ENCODE peak calls at places on chromosomes 6 and 20, in ten cellular contexts. One of them, this sample, is unnamed. For H3K9me3 and H3K4me1, the result is how much of the 10 kb centered on the place peaks cover.

GRCh38 chr6:168035098-168035660 is 37.7 kb downstream of the KIF25 start:
- DNase-seq in ovary: peak
- DNase-seq in GM23248: peak
- DNase-seq in IMR-90: peak
- DNase-seq in heart left ventricle: peak
- DNase-seq in right atrium auricular region: peak
- DNase-seq in spleen: peak
- DNase-seq in A549: peak
- DNase-seq in heart right ventricle: peak
- DNase-seq in SK-N-SH: peak
- DNase-seq in this sample: peak

GRCh38 chr6:42962502-42963178 is 2.1 kb downstream of the GNMT start:
- DNase-seq in ovary: no peak
- DNase-seq in GM23248: no peak
- DNase-seq in IMR-90: no peak
- DNase-seq in heart left ventricle: no peak
- DNase-seq in right atrium auricular region: no peak
- DNase-seq in spleen: peak
- DNase-seq in A549: no peak
- DNase-seq in heart right ventricle: no peak
- DNase-seq in SK-N-SH: no peak
- DNase-seq in this sample: no peak

GRCh38 chr6:148223424-148223842 is 119.2 kb upstream of the SASH1 start:
- DNase-seq in ovary: no peak
- DNase-seq in GM23248: peak
- DNase-seq in IMR-90: peak
- DNase-seq in heart left ventricle: no peak
- DNase-seq in right atrium auricular region: no peak
- DNase-seq in spleen: no peak
- DNase-seq in A549: no peak
- DNase-seq in heart right ventricle: no peak
- DNase-seq in SK-N-SH: no peak
- DNase-seq in this sample: peak

GRCh38 chr6:111975501-111975900 is 78.4 kb upstream of the CCN6 start:
- DNase-seq in ovary: no peak
- DNase-seq in GM23248: no peak
- DNase-seq in IMR-90: no peak
- DNase-seq in heart left ventricle: no peak
- DNase-seq in right atrium auricular region: no peak
- DNase-seq in spleen: no peak
- DNase-seq in A549: no peak
- DNase-seq in heart right ventricle: no peak
- DNase-seq in SK-N-SH: no peak
- DNase-seq in this sample: no peak

GRCh38 chr6:114342826-114343781 is at the start of gene HS3ST5:
- DNase-seq in ovary: no peak
- DNase-seq in GM23248: peak
- DNase-seq in IMR-90: peak
- DNase-seq in heart left ventricle: peak
- DNase-seq in right atrium auricular region: no peak
- DNase-seq in spleen: peak
- DNase-seq in A549: peak
- DNase-seq in heart right ventricle: peak
- DNase-seq in SK-N-SH: peak
- DNase-seq in this sample: peak

GRCh38 chr6:159878341-159878740 is 12.4 kb upstream of the MAS1 start:
- DNase-seq in ovary: no peak
- DNase-seq in GM23248: no peak
- DNase-seq in IMR-90: no peak
- DNase-seq in heart left ventricle: no peak
- DNase-seq in right atrium auricular region: no peak
- DNase-seq in spleen: no peak
- DNase-seq in A549: no peak
- DNase-seq in heart right ventricle: no peak
- DNase-seq in SK-N-SH: no peak
- DNase-seq in this sample: no peak

GRCh38 chr20:37356961-37357371 is 11.0 kb downstream of the SRC start:
- DNase-seq in ovary: peak
- DNase-seq in GM23248: no peak
- DNase-seq in IMR-90: no peak
- DNase-seq in heart left ventricle: no peak
- DNase-seq in right atrium auricular region: no peak
- DNase-seq in spleen: peak
- DNase-seq in A549: no peak
- DNase-seq in heart right ventricle: no peak
- DNase-seq in SK-N-SH: peak
- DNase-seq in this sample: no peak

GRCh38 chr20:51386586-51386985 is 155.9 kb downstream of the NFATC2 start:
- DNase-seq in ovary: no peak
- DNase-seq in GM23248: no peak
- DNase-seq in IMR-90: no peak
- DNase-seq in heart left ventricle: no peak
- DNase-seq in right atrium auricular region: no peak
- DNase-seq in spleen: peak
- DNase-seq in A549: no peak
- DNase-seq in heart right ventricle: no peak
- DNase-seq in SK-N-SH: no peak
- DNase-seq in this sample: no peak

GRCh38 chr20:51650685-51651134 is 108.2 kb upstream of the NFATC2 start:
- DNase-seq in ovary: no peak
- DNase-seq in GM23248: peak
- DNase-seq in IMR-90: peak
- DNase-seq in heart left ventricle: no peak
- DNase-seq in right atrium auricular region: no peak
- DNase-seq in spleen: no peak
- DNase-seq in A549: no peak
- DNase-seq in heart right ventricle: no peak
- DNase-seq in SK-N-SH: no peak
- DNase-seq in this sample: no peak

GRCh38 chr6:135909737-135910387 is 58.4 kb downstream of the PDE7B start:
- DNase-seq in ovary: no peak
- DNase-seq in GM23248: peak
- DNase-seq in IMR-90: peak
- DNase-seq in heart left ventricle: no peak
- DNase-seq in right atrium auricular region: no peak
- DNase-seq in spleen: no peak
- DNase-seq in A549: peak
- DNase-seq in heart right ventricle: peak
- DNase-seq in SK-N-SH: peak
- DNase-seq in this sample: no peak

GRCh38 chr6:89323461-89324098 is 8.5 kb upstream of the GABRR2 start:
- DNase-seq in ovary: no peak
- DNase-seq in GM23248: peak
- DNase-seq in IMR-90: peak
- DNase-seq in heart left ventricle: no peak
- DNase-seq in right atrium auricular region: no peak
- DNase-seq in spleen: no peak
- DNase-seq in A549: no peak
- DNase-seq in heart right ventricle: no peak
- DNase-seq in SK-N-SH: no peak
- DNase-seq in this sample: no peak

GRCh38 chr6:46735720-46736031 is 501 bp upstream of the PLA2G7 start:
- DNase-seq in ovary: no peak
- DNase-seq in GM23248: no peak
- DNase-seq in IMR-90: no peak
- DNase-seq in heart left ventricle: no peak
- DNase-seq in right atrium auricular region: no peak
- DNase-seq in spleen: no peak
- DNase-seq in A549: no peak
- DNase-seq in heart right ventricle: no peak
- DNase-seq in SK-N-SH: no peak
- DNase-seq in this sample: no peak

GRCh38 chr6:160031442-160031841 is 62.6 kb downstream of the IGF2R start:
- DNase-seq in ovary: no peak
- DNase-seq in GM23248: peak
- DNase-seq in IMR-90: peak
- DNase-seq in heart left ventricle: no peak
- DNase-seq in right atrium auricular region: no peak
- DNase-seq in spleen: no peak
- DNase-seq in A549: no peak
- DNase-seq in heart right ventricle: no peak
- DNase-seq in SK-N-SH: no peak
- DNase-seq in this sample: no peak

GRCh38 chr6:135853986-135854385 is 2.5 kb downstream of the PDE7B start:
- DNase-seq in ovary: no peak
- DNase-seq in GM23248: peak
- DNase-seq in IMR-90: no peak
- DNase-seq in heart left ventricle: no peak
- DNase-seq in right atrium auricular region: no peak
- DNase-seq in spleen: no peak
- DNase-seq in A549: no peak
- DNase-seq in heart right ventricle: no peak
- DNase-seq in SK-N-SH: no peak
- DNase-seq in this sample: no peak

GRCh38 chr6:134683783-134684765 is 265.8 kb downstream of the ALDH8A1 start:
- DNase-seq in ovary: no peak
- DNase-seq in GM23248: peak
- DNase-seq in IMR-90: peak
- DNase-seq in heart left ventricle: no peak
- DNase-seq in right atrium auricular region: no peak
- DNase-seq in spleen: no peak
- DNase-seq in A549: no peak
- DNase-seq in heart right ventricle: no peak
- DNase-seq in SK-N-SH: no peak
- DNase-seq in this sample: no peak

GRCh38 chr6:145809785-145810184 is 4.8 kb downstream of the FBXO30 start:
- DNase-seq in ovary: no peak
- DNase-seq in GM23248: peak
- DNase-seq in IMR-90: peak
- DNase-seq in heart left ventricle: no peak
- DNase-seq in right atrium auricular region: no peak
- DNase-seq in spleen: no peak
- DNase-seq in A549: no peak
- DNase-seq in heart right ventricle: no peak
- DNase-seq in SK-N-SH: no peak
- DNase-seq in this sample: no peak

GRCh38 chr20:22411568-22412450 is 172.6 kb downstream of the FOXA2 start:
- DNase-seq in ovary: no peak
- DNase-seq in GM23248: peak
- DNase-seq in IMR-90: no peak
- DNase-seq in heart left ventricle: no peak
- DNase-seq in right atrium auricular region: peak
- DNase-seq in spleen: no peak
- DNase-seq in A549: peak
- DNase-seq in heart right ventricle: peak
- DNase-seq in SK-N-SH: no peak
- DNase-seq in this sample: no peak

GRCh38 chr6:155023717-155024116 is 28.6 kb downstream of the TIAM2 start:
- DNase-seq in ovary: no peak
- DNase-seq in GM23248: no peak
- DNase-seq in IMR-90: no peak
- DNase-seq in heart left ventricle: no peak
- DNase-seq in right atrium auricular region: no peak
- DNase-seq in spleen: no peak
- DNase-seq in A549: no peak
- DNase-seq in heart right ventricle: no peak
- DNase-seq in SK-N-SH: no peak
- DNase-seq in this sample: no peak

GRCh38 chr6:113414511-113414910 is 442.6 kb upstream of the MARCKS start:
- DNase-seq in ovary: peak
- DNase-seq in GM23248: peak
- DNase-seq in IMR-90: peak
- DNase-seq in heart left ventricle: peak
- DNase-seq in right atrium auricular region: no peak
- DNase-seq in spleen: no peak
- DNase-seq in A549: peak
- DNase-seq in heart right ventricle: peak
- DNase-seq in SK-N-SH: peak
- DNase-seq in this sample: peak

GRCh38 chr6:38512211-38512610 is 127.5 kb downstream of the BTBD9 start:
- DNase-seq in ovary: no peak
- DNase-seq in GM23248: peak
- DNase-seq in IMR-90: no peak
- DNase-seq in heart left ventricle: no peak
- DNase-seq in right atrium auricular region: no peak
- DNase-seq in spleen: no peak
- DNase-seq in A549: no peak
- DNase-seq in heart right ventricle: no peak
- DNase-seq in SK-N-SH: no peak
- DNase-seq in this sample: no peak

GRCh38 chr6:24950210-24950941 is 14.6 kb upstream of the RIPOR2 start:
- DNase-seq in ovary: no peak
- DNase-seq in GM23248: no peak
- DNase-seq in IMR-90: no peak
- DNase-seq in heart left ventricle: no peak
- DNase-seq in right atrium auricular region: no peak
- DNase-seq in spleen: no peak
- DNase-seq in A549: no peak
- DNase-seq in heart right ventricle: no peak
- DNase-seq in SK-N-SH: no peak
- DNase-seq in this sample: no peak

GRCh38 chr20:29302979-29303644 is 1954.4 kb upstream of the DEFB115 start:
- DNase-seq in ovary: no peak
- DNase-seq in GM23248: no peak
- DNase-seq in IMR-90: no peak
- DNase-seq in heart left ventricle: no peak
- DNase-seq in right atrium auricular region: no peak
- DNase-seq in spleen: no peak
- DNase-seq in A549: no peak
- DNase-seq in heart right ventricle: no peak
- DNase-seq in SK-N-SH: no peak
- DNase-seq in this sample: no peak
- H3K9me3 ChIP-seq in ovary: under half
- H3K9me3 ChIP-seq in GM23248: under half
- H3K9me3 ChIP-seq in IMR-90: under half
- H3K9me3 ChIP-seq in heart left ventricle: under half
- H3K9me3 ChIP-seq in right atrium auricular region: under half
- H3K9me3 ChIP-seq in spleen: half or more
- H3K9me3 ChIP-seq in A549: under half
- H3K9me3 ChIP-seq in heart right ventricle: under half
- H3K9me3 ChIP-seq in SK-N-SH: under half
- H3K9me3 ChIP-seq in this sample: under half

GRCh38 chr20:59016795-59017492 is 2.3 kb upstream of the TUBB1 start:
- DNase-seq in ovary: no peak
- DNase-seq in GM23248: no peak
- DNase-seq in IMR-90: no peak
- DNase-seq in heart left ventricle: no peak
- DNase-seq in right atrium auricular region: no peak
- DNase-seq in spleen: no peak
- DNase-seq in A549: no peak
- DNase-seq in heart right ventricle: no peak
- DNase-seq in SK-N-SH: no peak
- DNase-seq in this sample: no peak
- H3K4me1 ChIP-seq in ovary: under half
- H3K4me1 ChIP-seq in GM23248: under half
- H3K4me1 ChIP-seq in IMR-90: under half
- H3K4me1 ChIP-seq in heart left ventricle: under half
- H3K4me1 ChIP-seq in right atrium auricular region: under half
- H3K4me1 ChIP-seq in spleen: under half
- H3K4me1 ChIP-seq in A549: under half
- H3K4me1 ChIP-seq in heart right ventricle: under half
- H3K4me1 ChIP-seq in SK-N-SH: under half
- H3K4me1 ChIP-seq in this sample: under half

GRCh38 chr20:2468581-2469407 is 1.8 kb downstream of the SNRPB start:
- DNase-seq in ovary: no peak
- DNase-seq in GM23248: peak
- DNase-seq in IMR-90: peak
- DNase-seq in heart left ventricle: no peak
- DNase-seq in right atrium auricular region: no peak
- DNase-seq in spleen: no peak
- DNase-seq in A549: no peak
- DNase-seq in heart right ventricle: no peak
- DNase-seq in SK-N-SH: no peak
- DNase-seq in this sample: no peak
- H3K27ac ChIP-seq in ovary: no peak
- H3K27ac ChIP-seq in GM23248: peak
- H3K27ac ChIP-seq in IMR-90: peak
- H3K27ac ChIP-seq in heart left ventricle: no peak
- H3K27ac ChIP-seq in right atrium auricular region: no peak
- H3K27ac ChIP-seq in spleen: peak
- H3K27ac ChIP-seq in A549: peak
- H3K27ac ChIP-seq in heart right ventricle: no peak
- H3K27ac ChIP-seq in SK-N-SH: no peak
- H3K27ac ChIP-seq in this sample: peak

GRCh38 chr6:170038251-170038650 is 252.6 kb downstream of the DLL1 start:
- DNase-seq in ovary: no peak
- DNase-seq in GM23248: no peak
- DNase-seq in IMR-90: no peak
- DNase-seq in heart left ventricle: no peak
- DNase-seq in right atrium auricular region: no peak
- DNase-seq in spleen: peak
- DNase-seq in A549: no peak
- DNase-seq in heart right ventricle: no peak
- DNase-seq in SK-N-SH: no peak
- DNase-seq in this sample: no peak
- H3K9me3 ChIP-seq in ovary: under half
- H3K9me3 ChIP-seq in GM23248: under half
- H3K9me3 ChIP-seq in IMR-90: under half
- H3K9me3 ChIP-seq in heart left ventricle: under half
- H3K9me3 ChIP-seq in right atrium auricular region: under half
- H3K9me3 ChIP-seq in spleen: under half
- H3K9me3 ChIP-seq in A549: under half
- H3K9me3 ChIP-seq in heart right ventricle: under half
- H3K9me3 ChIP-seq in SK-N-SH: under half
- H3K9me3 ChIP-seq in this sample: under half